ENCODE peak calls at places on chromosomes 6 and 20, in seven cellular contexts. One of them, this sample, is unnamed. For H3K36me3 and H3K27me3, the result is how much of the 10 kb centered on the place peaks cover.

GRCh38 chr6:144885817-144886216 is 600.7 kb downstream of the UTRN start:
- DNase-seq in right atrium auricular region: no peak
- DNase-seq in SJSA1: no peak
- DNase-seq in pancreas: no peak
- DNase-seq in cardiac muscle cell: no peak
- DNase-seq in IMR-90: no peak
- DNase-seq in left ventricle myocardium inferior: no peak
- DNase-seq in this sample: no peak

GRCh38 chr6:129842137-129842536 is 19.0 kb downstream of the TMEM244 start:
- DNase-seq in pancreas: no peak
- DNase-seq in left ventricle myocardium inferior: no peak
- DNase-seq in IMR-90: no peak
- DNase-seq in right atrium auricular region: no peak
- DNase-seq in cardiac muscle cell: no peak
- DNase-seq in SJSA1: no peak
- DNase-seq in this sample: no peak

GRCh38 chr20:52083627-52084232 is 107.8 kb downstream of the ZFP64 start:
- DNase-seq in left ventricle myocardium inferior: no peak
- DNase-seq in right atrium auricular region: peak
- DNase-seq in cardiac muscle cell: peak
- DNase-seq in pancreas: peak
- DNase-seq in SJSA1: peak
- DNase-seq in IMR-90: peak
- DNase-seq in this sample: no peak

GRCh38 chr20:50788045-50788867 is 6.6 kb upstream of the BCAS4 start:
- DNase-seq in IMR-90: peak
- DNase-seq in left ventricle myocardium inferior: no peak
- DNase-seq in cardiac muscle cell: peak
- DNase-seq in pancreas: peak
- DNase-seq in SJSA1: no peak
- DNase-seq in right atrium auricular region: no peak
- DNase-seq in this sample: no peak

GRCh38 chr6:11766589-11767450 is 11.8 kb downstream of the ADTRP start:
- DNase-seq in right atrium auricular region: no peak
- DNase-seq in pancreas: peak
- DNase-seq in IMR-90: peak
- DNase-seq in left ventricle myocardium inferior: no peak
- DNase-seq in SJSA1: peak
- DNase-seq in cardiac muscle cell: peak
- DNase-seq in this sample: peak

GRCh38 chr6:22372922-22373321 is 76.1 kb upstream of the PRL start:
- DNase-seq in pancreas: no peak
- DNase-seq in SJSA1: no peak
- DNase-seq in left ventricle myocardium inferior: no peak
- DNase-seq in cardiac muscle cell: no peak
- DNase-seq in right atrium auricular region: no peak
- DNase-seq in IMR-90: no peak
- DNase-seq in this sample: no peak

GRCh38 chr6:37059344-37060194 is 54.1 kb downstream of the FGD2 start:
- DNase-seq in left ventricle myocardium inferior: peak
- DNase-seq in SJSA1: peak
- DNase-seq in right atrium auricular region: peak
- DNase-seq in pancreas: no peak
- DNase-seq in IMR-90: peak
- DNase-seq in cardiac muscle cell: peak
- DNase-seq in this sample: peak

GRCh38 chr6:147869869-147870268 is 361.4 kb downstream of the SAMD5 start:
- DNase-seq in left ventricle myocardium inferior: no peak
- DNase-seq in right atrium auricular region: no peak
- DNase-seq in cardiac muscle cell: no peak
- DNase-seq in SJSA1: no peak
- DNase-seq in pancreas: no peak
- DNase-seq in IMR-90: no peak
- DNase-seq in this sample: no peak

GRCh38 chr20:23350855-23351838 is 556 bp downstream of the NXT1 start:
- DNase-seq in cardiac muscle cell: peak
- DNase-seq in IMR-90: peak
- DNase-seq in pancreas: peak
- DNase-seq in right atrium auricular region: peak
- DNase-seq in SJSA1: peak
- DNase-seq in left ventricle myocardium inferior: peak
- DNase-seq in this sample: no peak

GRCh38 chr6:164337024-164337924 is 922.8 kb downstream of the QKI start:
- DNase-seq in pancreas: no peak
- DNase-seq in IMR-90: no peak
- DNase-seq in right atrium auricular region: no peak
- DNase-seq in left ventricle myocardium inferior: no peak
- DNase-seq in cardiac muscle cell: no peak
- DNase-seq in SJSA1: no peak
- DNase-seq in this sample: no peak

GRCh38 chr20:9287826-9288225 is 218.9 kb downstream of the PLCB4 start:
- DNase-seq in left ventricle myocardium inferior: no peak
- DNase-seq in cardiac muscle cell: no peak
- DNase-seq in SJSA1: no peak
- DNase-seq in pancreas: no peak
- DNase-seq in right atrium auricular region: no peak
- DNase-seq in IMR-90: no peak
- DNase-seq in this sample: no peak

GRCh38 chr6:72032056-72032455 is 145.7 kb downstream of the RIMS1 start:
- DNase-seq in pancreas: no peak
- DNase-seq in SJSA1: no peak
- DNase-seq in right atrium auricular region: no peak
- DNase-seq in IMR-90: no peak
- DNase-seq in left ventricle myocardium inferior: no peak
- DNase-seq in cardiac muscle cell: no peak
- DNase-seq in this sample: peak

GRCh38 chr20:2133318-2134183 is 31.9 kb downstream of the STK35 start:
- DNase-seq in IMR-90: peak
- DNase-seq in SJSA1: no peak
- DNase-seq in left ventricle myocardium inferior: no peak
- DNase-seq in cardiac muscle cell: peak
- DNase-seq in pancreas: no peak
- DNase-seq in right atrium auricular region: peak
- DNase-seq in this sample: no peak

GRCh38 chr6:10391799-10392198 is 23.1 kb downstream of the TFAP2A start:
- DNase-seq in cardiac muscle cell: no peak
- DNase-seq in left ventricle myocardium inferior: no peak
- DNase-seq in SJSA1: no peak
- DNase-seq in pancreas: no peak
- DNase-seq in IMR-90: no peak
- DNase-seq in right atrium auricular region: no peak
- DNase-seq in this sample: no peak

GRCh38 chr20:53918949-53919361 is 151.4 kb downstream of the BCAS1 start:
- DNase-seq in right atrium auricular region: peak
- DNase-seq in SJSA1: no peak
- DNase-seq in cardiac muscle cell: no peak
- DNase-seq in pancreas: no peak
- DNase-seq in IMR-90: no peak
- DNase-seq in left ventricle myocardium inferior: no peak
- DNase-seq in this sample: no peak

GRCh38 chr20:31602430-31602778 is 2.7 kb upstream of the ID1 start:
- DNase-seq in right atrium auricular region: no peak
- DNase-seq in cardiac muscle cell: no peak
- DNase-seq in left ventricle myocardium inferior: no peak
- DNase-seq in SJSA1: no peak
- DNase-seq in IMR-90: no peak
- DNase-seq in pancreas: no peak
- DNase-seq in this sample: no peak

GRCh38 chr6:79404677-79405076 is 132.6 kb downstream of the LCA5 start:
- DNase-seq in cardiac muscle cell: no peak
- DNase-seq in pancreas: no peak
- DNase-seq in SJSA1: no peak
- DNase-seq in IMR-90: no peak
- DNase-seq in right atrium auricular region: no peak
- DNase-seq in left ventricle myocardium inferior: no peak
- DNase-seq in this sample: no peak

GRCh38 chr6:132820629-132821381 is 6.4 kb downstream of the RPS12 start:
- DNase-seq in right atrium auricular region: no peak
- DNase-seq in SJSA1: no peak
- DNase-seq in left ventricle myocardium inferior: no peak
- DNase-seq in cardiac muscle cell: no peak
- DNase-seq in pancreas: no peak
- DNase-seq in IMR-90: peak
- DNase-seq in this sample: no peak

GRCh38 chr6:21587182-21587924 is 6.2 kb upstream of the SOX4 start:
- DNase-seq in cardiac muscle cell: peak
- DNase-seq in left ventricle myocardium inferior: peak
- DNase-seq in right atrium auricular region: peak
- DNase-seq in pancreas: peak
- DNase-seq in SJSA1: peak
- DNase-seq in IMR-90: peak
- DNase-seq in this sample: no peak

DNA sequence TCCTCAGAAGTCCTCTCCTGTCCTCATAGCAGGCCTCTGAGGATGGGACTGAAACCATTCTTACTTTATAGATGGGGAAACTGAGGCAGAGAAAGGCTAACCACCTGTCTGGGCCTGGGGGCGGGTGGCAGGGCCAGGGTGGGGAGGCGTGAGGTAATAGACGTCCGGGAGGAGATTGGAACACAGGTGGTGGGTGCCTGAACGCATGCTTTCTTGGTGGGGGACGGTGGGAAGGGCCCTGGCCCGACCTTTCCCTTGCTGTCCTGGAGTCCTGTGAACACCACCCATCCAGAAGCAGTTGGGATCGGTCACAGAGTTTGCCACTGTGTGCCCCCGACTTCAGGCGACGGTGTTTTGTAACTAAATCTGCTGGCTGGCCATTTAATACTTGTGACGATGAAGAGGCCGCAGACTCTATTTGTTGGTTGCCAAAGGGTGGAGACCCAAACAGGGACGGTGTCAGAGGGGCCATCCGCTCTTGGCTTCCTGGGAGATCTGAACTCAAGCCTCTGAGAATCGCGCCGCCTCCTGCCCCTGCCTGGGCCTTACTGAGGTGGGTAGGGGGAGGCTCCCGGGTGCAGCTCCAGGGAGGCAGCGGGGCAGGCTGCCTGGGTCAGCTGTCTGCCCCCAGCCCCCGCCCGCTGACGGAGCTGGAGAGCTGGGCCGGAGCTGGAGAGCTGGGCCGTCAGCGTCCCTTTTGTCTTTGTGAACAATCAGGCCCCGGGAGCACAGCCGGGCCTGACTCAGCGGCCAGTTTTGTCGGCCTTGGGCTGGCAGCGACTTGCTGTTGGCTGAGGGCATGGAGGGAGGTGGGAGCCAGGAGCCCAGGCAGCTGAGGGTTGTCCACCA is 4.1 kb downstream of the RBM38 start:
- DNase-seq in right atrium auricular region: peak
- DNase-seq in cardiac muscle cell: peak
- DNase-seq in IMR-90: peak
- DNase-seq in SJSA1: peak
- DNase-seq in pancreas: peak
- DNase-seq in left ventricle myocardium inferior: peak
- DNase-seq in this sample: peak
- H3K36me3 ChIP-seq in right atrium auricular region: under half
- H3K36me3 ChIP-seq in cardiac muscle cell: half or more
- H3K36me3 ChIP-seq in IMR-90: under half
- H3K36me3 ChIP-seq in SJSA1: half or more
- H3K36me3 ChIP-seq in pancreas: under half
- H3K36me3 ChIP-seq in left ventricle myocardium inferior: under half
- H3K36me3 ChIP-seq in this sample: under half

DNA sequence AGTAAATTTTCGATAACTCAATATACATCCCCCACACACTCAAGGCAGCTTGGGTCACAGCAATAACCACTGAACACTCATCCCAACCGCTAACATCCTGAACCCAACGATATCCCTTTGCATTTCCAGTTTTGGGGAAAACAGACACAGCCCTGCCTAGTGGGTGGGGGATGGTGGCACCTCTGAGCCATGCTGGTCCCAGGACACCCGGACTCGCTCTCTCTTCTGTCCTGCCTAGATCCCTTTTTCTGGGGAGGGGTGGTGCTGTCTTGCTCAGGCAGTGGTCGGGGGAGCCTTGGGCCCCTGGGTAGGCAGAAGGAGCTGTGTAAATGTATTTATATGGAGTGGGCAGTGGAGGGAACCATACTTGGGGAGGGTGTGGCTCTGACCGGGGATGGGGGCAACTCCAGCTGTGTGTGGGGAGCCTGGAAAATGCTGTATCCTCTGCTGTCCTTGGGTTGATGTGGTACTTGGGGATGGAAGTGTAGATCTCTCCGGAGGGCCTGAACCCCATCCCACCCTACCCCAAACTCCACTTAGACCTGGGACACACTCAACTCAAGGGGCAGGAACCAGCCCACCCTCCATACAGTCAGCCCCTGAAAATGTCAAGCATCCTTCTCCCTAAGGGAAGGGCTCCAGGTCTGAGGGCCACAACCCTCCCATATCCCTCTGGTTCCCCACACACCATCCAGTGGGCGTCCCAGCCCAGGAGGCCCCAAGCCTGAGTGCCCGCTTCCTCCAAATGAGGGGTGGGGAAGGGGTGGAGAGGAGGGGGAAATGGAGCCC is 23.7 kb upstream of the SLC22A7 start:
- DNase-seq in left ventricle myocardium inferior: no peak
- DNase-seq in IMR-90: no peak
- DNase-seq in cardiac muscle cell: no peak
- DNase-seq in right atrium auricular region: no peak
- DNase-seq in SJSA1: no peak
- DNase-seq in pancreas: no peak
- DNase-seq in this sample: no peak
- H3K4me3 ChIP-seq in left ventricle myocardium inferior: peak
- H3K4me3 ChIP-seq in IMR-90: no peak
- H3K4me3 ChIP-seq in cardiac muscle cell: no peak
- H3K4me3 ChIP-seq in right atrium auricular region: peak
- H3K4me3 ChIP-seq in SJSA1: no peak
- H3K4me3 ChIP-seq in pancreas: no peak
- H3K4me3 ChIP-seq in this sample: no peak

GRCh38 chr6:150185697-150186096 is 42.9 kb downstream of the PPP1R14C start:
- DNase-seq in left ventricle myocardium inferior: no peak
- DNase-seq in pancreas: no peak
- DNase-seq in IMR-90: no peak
- DNase-seq in SJSA1: no peak
- DNase-seq in right atrium auricular region: no peak
- DNase-seq in cardiac muscle cell: no peak
- DNase-seq in this sample: no peak

GRCh38 chr6:150184850-150185480 is 42.1 kb downstream of the PPP1R14C start:
- DNase-seq in IMR-90: no peak
- DNase-seq in left ventricle myocardium inferior: no peak
- DNase-seq in SJSA1: no peak
- DNase-seq in right atrium auricular region: no peak
- DNase-seq in cardiac muscle cell: no peak
- DNase-seq in pancreas: no peak
- DNase-seq in this sample: no peak

GRCh38 chr6:150189176-150189575 is 46.3 kb downstream of the PPP1R14C start:
- DNase-seq in SJSA1: no peak
- DNase-seq in IMR-90: no peak
- DNase-seq in left ventricle myocardium inferior: no peak
- DNase-seq in right atrium auricular region: no peak
- DNase-seq in cardiac muscle cell: no peak
- DNase-seq in pancreas: no peak
- DNase-seq in this sample: no peak

GRCh38 chr6:150183966-150184365 is 41.1 kb downstream of the PPP1R14C start:
- DNase-seq in right atrium auricular region: no peak
- DNase-seq in left ventricle myocardium inferior: no peak
- DNase-seq in pancreas: no peak
- DNase-seq in IMR-90: no peak
- DNase-seq in SJSA1: no peak
- DNase-seq in cardiac muscle cell: no peak
- DNase-seq in this sample: no peak

GRCh38 chr6:150186129-150186898 is 43.5 kb downstream of the PPP1R14C start:
- DNase-seq in right atrium auricular region: no peak
- DNase-seq in left ventricle myocardium inferior: no peak
- DNase-seq in SJSA1: no peak
- DNase-seq in pancreas: no peak
- DNase-seq in IMR-90: no peak
- DNase-seq in cardiac muscle cell: no peak
- DNase-seq in this sample: no peak
- H3K27me3 ChIP-seq in right atrium auricular region: under half
- H3K27me3 ChIP-seq in left ventricle myocardium inferior: under half
- H3K27me3 ChIP-seq in SJSA1: under half
- H3K27me3 ChIP-seq in pancreas: under half
- H3K27me3 ChIP-seq in IMR-90: under half
- H3K27me3 ChIP-seq in cardiac muscle cell: under half
- H3K27me3 ChIP-seq in this sample: under half

GRCh38 chr6:111564482-111564945 is 41.2 kb downstream of the TRAF3IP2 start:
- DNase-seq in IMR-90: peak
- DNase-seq in cardiac muscle cell: peak
- DNase-seq in SJSA1: peak
- DNase-seq in pancreas: no peak
- DNase-seq in left ventricle myocardium inferior: peak
- DNase-seq in right atrium auricular region: no peak
- DNase-seq in this sample: no peak
- H3K36me3 ChIP-seq in IMR-90: under half
- H3K36me3 ChIP-seq in cardiac muscle cell: under half
- H3K36me3 ChIP-seq in SJSA1: half or more
- H3K36me3 ChIP-seq in pancreas: under half
- H3K36me3 ChIP-seq in left ventricle myocardium inferior: under half
- H3K36me3 ChIP-seq in right atrium auricular region: under half
- H3K36me3 ChIP-seq in this sample: under half